ENCODE peak calls at places on chromosomes 7 and 10, in ten cellular contexts. One of them, this sample, is unnamed.

GRCh38 chr7:8184241-8184640 is 77.7 kb downstream of the ICA1 start:
- DNase-seq in stimulated activated naive CD8-positive, alpha-beta T cell treated with anti-CD3 and anti-CD28 coated beads, Interleukin-15, amount 100 ng/mL, for 72 hours: no peak
- DNase-seq in T-helper 22 cell: no peak
- DNase-seq in heart left ventricle: no peak
- DNase-seq in neural crest cell: no peak
- DNase-seq in amniotic epithelial cell: no peak
- DNase-seq in AG04450: no peak
- DNase-seq in stimulated activated CD4-positive, alpha-beta T cell treated with anti-CD3 and anti-CD28 coated beads, TNF-alpha, amount 100 ng/mL, for 4 hours: no peak
- DNase-seq in mucosa of descending colon: no peak
- DNase-seq in activated CD4-positive, alpha-beta T cell treated with anti-CD3 and anti-CD28 coated beads, Interleukin-2, amount 50 U/mL, for 24 hours: no peak
- DNase-seq in this sample: no peak

GRCh38 chr10:49518982-49519578 is 19.8 kb downstream of the ERCC6 start:
- DNase-seq in stimulated activated naive CD8-positive, alpha-beta T cell treated with anti-CD3 and anti-CD28 coated beads, Interleukin-15, amount 100 ng/mL, for 72 hours: no peak
- DNase-seq in T-helper 22 cell: no peak
- DNase-seq in heart left ventricle: no peak
- DNase-seq in neural crest cell: peak; percentile 44
- DNase-seq in amniotic epithelial cell: peak; percentile 46
- DNase-seq in AG04450: no peak
- DNase-seq in stimulated activated CD4-positive, alpha-beta T cell treated with anti-CD3 and anti-CD28 coated beads, TNF-alpha, amount 100 ng/mL, for 4 hours: no peak
- DNase-seq in mucosa of descending colon: peak; percentile 37
- DNase-seq in activated CD4-positive, alpha-beta T cell treated with anti-CD3 and anti-CD28 coated beads, Interleukin-2, amount 50 U/mL, for 24 hours: peak; percentile 13
- DNase-seq in this sample: no peak

GRCh38 chr7:141738592-141739013 is 445 bp downstream of the SSBP1 start:
- DNase-seq in stimulated activated naive CD8-positive, alpha-beta T cell treated with anti-CD3 and anti-CD28 coated beads, Interleukin-15, amount 100 ng/mL, for 72 hours: no peak
- DNase-seq in T-helper 22 cell: no peak
- DNase-seq in heart left ventricle: no peak
- DNase-seq in neural crest cell: no peak
- DNase-seq in amniotic epithelial cell: no peak
- DNase-seq in AG04450: no peak
- DNase-seq in stimulated activated CD4-positive, alpha-beta T cell treated with anti-CD3 and anti-CD28 coated beads, TNF-alpha, amount 100 ng/mL, for 4 hours: no peak
- DNase-seq in mucosa of descending colon: no peak
- DNase-seq in activated CD4-positive, alpha-beta T cell treated with anti-CD3 and anti-CD28 coated beads, Interleukin-2, amount 50 U/mL, for 24 hours: no peak
- DNase-seq in this sample: no peak

GRCh38 chr10:16491933-16492332 is 29.7 kb downstream of the C1QL3 start:
- DNase-seq in stimulated activated naive CD8-positive, alpha-beta T cell treated with anti-CD3 and anti-CD28 coated beads, Interleukin-15, amount 100 ng/mL, for 72 hours: no peak
- DNase-seq in T-helper 22 cell: no peak
- DNase-seq in heart left ventricle: no peak
- DNase-seq in neural crest cell: no peak
- DNase-seq in amniotic epithelial cell: no peak
- DNase-seq in AG04450: no peak
- DNase-seq in stimulated activated CD4-positive, alpha-beta T cell treated with anti-CD3 and anti-CD28 coated beads, TNF-alpha, amount 100 ng/mL, for 4 hours: no peak
- DNase-seq in mucosa of descending colon: no peak
- DNase-seq in activated CD4-positive, alpha-beta T cell treated with anti-CD3 and anti-CD28 coated beads, Interleukin-2, amount 50 U/mL, for 24 hours: no peak
- DNase-seq in this sample: no peak

GRCh38 chr10:48616436-48616835 is 11.6 kb upstream of the ARHGAP22 start:
- DNase-seq in stimulated activated naive CD8-positive, alpha-beta T cell treated with anti-CD3 and anti-CD28 coated beads, Interleukin-15, amount 100 ng/mL, for 72 hours: no peak
- DNase-seq in T-helper 22 cell: no peak
- DNase-seq in heart left ventricle: no peak
- DNase-seq in neural crest cell: no peak
- DNase-seq in amniotic epithelial cell: no peak
- DNase-seq in AG04450: no peak
- DNase-seq in stimulated activated CD4-positive, alpha-beta T cell treated with anti-CD3 and anti-CD28 coated beads, TNF-alpha, amount 100 ng/mL, for 4 hours: no peak
- DNase-seq in mucosa of descending colon: no peak
- DNase-seq in activated CD4-positive, alpha-beta T cell treated with anti-CD3 and anti-CD28 coated beads, Interleukin-2, amount 50 U/mL, for 24 hours: no peak
- DNase-seq in this sample: no peak

GRCh38 chr7:30764030-30764991 is 6.9 kb upstream of the MINDY4 start:
- DNase-seq in stimulated activated naive CD8-positive, alpha-beta T cell treated with anti-CD3 and anti-CD28 coated beads, Interleukin-15, amount 100 ng/mL, for 72 hours: no peak
- DNase-seq in T-helper 22 cell: no peak
- DNase-seq in heart left ventricle: peak; percentile 55
- DNase-seq in neural crest cell: no peak
- DNase-seq in amniotic epithelial cell: peak; percentile 86
- DNase-seq in AG04450: no peak
- DNase-seq in stimulated activated CD4-positive, alpha-beta T cell treated with anti-CD3 and anti-CD28 coated beads, TNF-alpha, amount 100 ng/mL, for 4 hours: no peak
- DNase-seq in mucosa of descending colon: no peak
- DNase-seq in activated CD4-positive, alpha-beta T cell treated with anti-CD3 and anti-CD28 coated beads, Interleukin-2, amount 50 U/mL, for 24 hours: no peak
- DNase-seq in this sample: no peak

GRCh38 chr10:57222603-57223002 is 861.5 kb upstream of the ZWINT start:
- DNase-seq in stimulated activated naive CD8-positive, alpha-beta T cell treated with anti-CD3 and anti-CD28 coated beads, Interleukin-15, amount 100 ng/mL, for 72 hours: no peak
- DNase-seq in T-helper 22 cell: no peak
- DNase-seq in heart left ventricle: no peak
- DNase-seq in neural crest cell: no peak
- DNase-seq in amniotic epithelial cell: no peak
- DNase-seq in AG04450: no peak
- DNase-seq in stimulated activated CD4-positive, alpha-beta T cell treated with anti-CD3 and anti-CD28 coated beads, TNF-alpha, amount 100 ng/mL, for 4 hours: no peak
- DNase-seq in mucosa of descending colon: no peak
- DNase-seq in activated CD4-positive, alpha-beta T cell treated with anti-CD3 and anti-CD28 coated beads, Interleukin-2, amount 50 U/mL, for 24 hours: no peak
- DNase-seq in this sample: no peak

GRCh38 chr10:99966306-99966705 is 43.4 kb downstream of the DNMBP start:
- DNase-seq in stimulated activated naive CD8-positive, alpha-beta T cell treated with anti-CD3 and anti-CD28 coated beads, Interleukin-15, amount 100 ng/mL, for 72 hours: no peak
- DNase-seq in T-helper 22 cell: no peak
- DNase-seq in heart left ventricle: no peak
- DNase-seq in neural crest cell: no peak
- DNase-seq in amniotic epithelial cell: peak; percentile 99
- DNase-seq in AG04450: no peak
- DNase-seq in stimulated activated CD4-positive, alpha-beta T cell treated with anti-CD3 and anti-CD28 coated beads, TNF-alpha, amount 100 ng/mL, for 4 hours: no peak
- DNase-seq in mucosa of descending colon: no peak
- DNase-seq in activated CD4-positive, alpha-beta T cell treated with anti-CD3 and anti-CD28 coated beads, Interleukin-2, amount 50 U/mL, for 24 hours: no peak
- DNase-seq in this sample: peak; percentile 62

This sample was measured in T1000.